ENCODE peak calls at places on chromosome 20, in eight cellular contexts. B is thoracic aorta, R is NCI-H774, G is GM04504, N is transverse colon, X is EL, M is nephron progenitor cell, W is SW480. H is an unnamed sample.
A peak's percentile ranks its signal among the peaks of the same experiment; 100 is the strongest.

GRCh38 chr20:22686097-22686496 is 101.7 kb upstream of the FOXA2 start:
- DNase-seq in B (no peak), R (peak; percentile 63), G (peak; percentile 15), N (peak; percentile 23), X (peak; percentile 50), M (peak; percentile 54), W (peak; percentile 65), H (peak; percentile 61)

GRCh38 chr20:63968928-63969760 is 586 bp downstream of the ZNF512B start:
- DNase-seq in B (no peak), R (no peak), G (no peak), N (peak; percentile 25), X (no peak), M (peak; percentile 64), W (no peak), H (peak; percentile 57)

GRCh38 chr20:62937353-62938104 is 418 bp upstream of the GID8 start:
- DNase-seq in B (peak; percentile 92), R (peak; percentile 93), G (peak; percentile 92), N (peak; percentile 98), X (peak; percentile 94), M (peak; percentile 97), W (peak; percentile 98), H (peak; percentile 98)

GRCh38 chr20:6819599-6819998 is 52.1 kb downstream of the BMP2 start:
- DNase-seq in B (no peak), R (no peak), G (no peak), N (peak; percentile 19), X (no peak), M (no peak), W (no peak), H (peak; percentile 64)

GRCh38 chr20:45950330-45950646 is 15.8 kb downstream of the PCIF1 start:
- DNase-seq in B (no peak), R (no peak), G (no peak), N (no peak), X (no peak), M (no peak), W (no peak), H (no peak)

GRCh38 chr20:23257106-23257761 is 93.4 kb upstream of the NXT1 start:
- DNase-seq in B (no peak), R (no peak), G (no peak), N (no peak), X (no peak), M (peak; percentile 23), W (no peak), H (no peak)

GRCh38 chr20:33299111-33299603 is 16.1 kb downstream of the BPIFB1 start:
- DNase-seq in B (no peak), R (peak; percentile 44), G (no peak), N (peak; percentile 57), X (peak; percentile 54), M (peak; percentile 89), W (peak; percentile 70), H (peak; percentile 73)

GRCh38 chr20:45010399-45010828 is 44.1 kb downstream of the STK4 start:
- DNase-seq in B (no peak), R (no peak), G (no peak), N (no peak), X (peak; percentile 83), M (no peak), W (no peak), H (no peak)

GRCh38 chr20:38776363-38776762 is 28.1 kb downstream of the ACTR5 start:
- DNase-seq in B (no peak), R (no peak), G (no peak), N (no peak), X (no peak), M (no peak), W (no peak), H (no peak)

GRCh38 chr20:9392892-9393857 is 121.2 kb upstream of the LAMP5 start:
- DNase-seq in B (no peak), R (peak; percentile 51), G (peak; percentile 28), N (peak; percentile 46), X (peak; percentile 69), M (peak; percentile 61), W (peak; percentile 55), H (peak; percentile 50)

GRCh38 chr20:38893485-38894090 is 32.6 kb upstream of the FAM83D start:
- DNase-seq in B (no peak), R (peak; percentile 46), G (no peak), N (peak; percentile 78), X (peak; percentile 44), M (peak; percentile 87), W (peak; percentile 78), H (peak; percentile 79)

GRCh38 chr20:38393259-38393658 is 41.9 kb downstream of the SNHG17 start:
- DNase-seq in B (no peak), R (no peak), G (no peak), N (no peak), X (no peak), M (no peak), W (no peak), H (no peak)

GRCh38 chr20:63697357-63697867 is 960 bp downstream of the TNFRSF6B start:
- DNase-seq in B (no peak), R (no peak), G (no peak), N (peak; percentile 8), X (no peak), M (no peak), W (peak; percentile 64), H (peak; percentile 58)